ENCODE peak calls at places on chromosomes 4 and X, in seven cellular contexts. B is heart left ventricle, J is lower lobe of right lung, X is A673, Z is pancreas, W is WERI-Rb-1, A is OCI-LY7. M is an unnamed sample.

GRCh38 chrX:54415534-54416350 is 24.5 kb upstream of the TSR2 start:
- DNase-seq in W (no peak), J (no peak), A (peak; percentile 6), B (no peak), Z (no peak), X (no peak), M (no peak)

GRCh38 chrX:123809854-123810375 is 49.9 kb upstream of the XIAP start:
- DNase-seq in A (no peak), Z (no peak), J (no peak), W (no peak), X (no peak), B (no peak), M (no peak)

GRCh38 chrX:153491351-153492152 is 3.2 kb upstream of the BGN start:
- DNase-seq in W (peak; percentile 65), X (peak; percentile 44), J (no peak), A (no peak), Z (no peak), B (no peak), M (no peak)

GRCh38 chr4:148790691-148791090 is 348.5 kb upstream of the NR3C2 start:
- DNase-seq in Z (no peak), B (no peak), A (no peak), W (no peak), J (no peak), X (no peak), M (no peak)

GRCh38 chrX:526295-527224 is 104.0 kb upstream of the SHOX start:
- DNase-seq in J (no peak), B (no peak), X (no peak), Z (no peak), W (no peak), A (no peak), M (no peak)

GRCh38 chrX:21717802-21718201 is 40.1 kb downstream of the SMPX start:
- DNase-seq in Z (no peak), J (no peak), W (no peak), X (no peak), B (no peak), A (no peak), M (no peak)

GRCh38 chrX:6052111-6052745 is 176.4 kb downstream of the NLGN4X start:
- DNase-seq in J (no peak), B (no peak), Z (no peak), X (no peak), A (no peak), W (no peak), M (no peak)

GRCh38 chrX:137432609-137433008 is 133.3 kb upstream of the ZIC3 start:
- DNase-seq in Z (no peak), B (no peak), X (peak; percentile 55), J (no peak), W (no peak), A (peak; percentile 20), M (no peak)

GRCh38 chr4:163249042-163249441 is 82.4 kb upstream of the NAF1 start:
- DNase-seq in B (no peak), Z (no peak), A (no peak), X (no peak), W (no peak), J (no peak), M (no peak)

GRCh38 chr4:41146196-41146595 is 68.1 kb downstream of the APBB2 start:
- DNase-seq in J (no peak), Z (no peak), X (no peak), W (no peak), A (no peak), B (no peak), M (no peak)

GRCh38 chr4:184453402-184454160 is 20.8 kb downstream of the IRF2 start:
- DNase-seq in Z (no peak), X (peak; percentile 84), J (no peak), A (peak; percentile 74), W (no peak), B (no peak), M (no peak)

GRCh38 chrX:153926863-153927685 is 1.0 kb upstream of the ARHGAP4 start:
- DNase-seq in W (peak; percentile 55), Z (peak; percentile 28), A (peak; percentile 91), B (peak; percentile 76), J (peak; percentile 75), X (peak; percentile 86), M (no peak)

GRCh38 chrX:10620121-10620699 is at the start of gene MID1:
- DNase-seq in X (peak; percentile 82), A (no peak), B (peak; percentile 78), Z (peak; percentile 44), J (peak; percentile 64), W (peak; percentile 78), M (peak; percentile 23)

GRCh38 chrX:34638116-34638515 is 19.0 kb downstream of the TMEM47 start:
- DNase-seq in Z (no peak), A (peak; percentile 0), X (peak; percentile 64), J (no peak), W (peak; percentile 9), B (no peak), M (no peak)

GRCh38 chr4:121108557-121108956 is 36.2 kb upstream of the NDNF start:
- DNase-seq in W (peak; percentile 75), J (no peak), X (no peak), Z (peak; percentile 21), A (no peak), B (no peak), M (no peak)

GRCh38 chr4:117064297-117064696 is 21.1 kb downstream of the TRAM1L1 start:
- DNase-seq in A (no peak), B (no peak), Z (no peak), W (no peak), J (no peak), X (no peak), M (no peak)

GRCh38 chrX:70042399-70043371 is 7.1 kb downstream of the AWAT2 start:
- DNase-seq in B (no peak), Z (no peak), X (no peak), W (no peak), A (no peak), J (no peak), M (no peak)

GRCh38 chr4:1169691-1170096 is 2.7 kb downstream of the SPON2 start:
- DNase-seq in Z (no peak), A (no peak), J (peak; percentile 44), X (no peak), B (no peak), W (peak; percentile 57), M (no peak)

GRCh38 chr4:10981611-10982010 is 297.0 kb upstream of the CLNK start:
- DNase-seq in J (no peak), W (no peak), B (no peak), X (no peak), A (no peak), Z (no peak), M (no peak)

GRCh38 chrX:57899064-57899463 is 11.2 kb downstream of the ZXDA start:
- DNase-seq in B (no peak), A (no peak), Z (no peak), J (no peak), X (no peak), W (no peak), M (no peak)

GRCh38 chr4:114780205-114780604 is 181.6 kb downstream of the UGT8 start:
- DNase-seq in X (peak; percentile 85), A (peak; percentile 4), Z (no peak), J (no peak), W (peak; percentile 49), B (no peak), M (no peak)

GRCh38 chr4:87051121-87051713 is 116.4 kb downstream of the AFF1 start:
- DNase-seq in J (no peak), Z (no peak), X (no peak), B (no peak), A (no peak), W (no peak), M (no peak)

GRCh38 chr4:87053802-87054767 is 119.3 kb downstream of the AFF1 start:
- DNase-seq in J (no peak), Z (no peak), X (no peak), A (peak; percentile 18), B (no peak), W (peak; percentile 76), M (no peak)

GRCh38 chr4:87052615-87053014 is 117.8 kb downstream of the AFF1 start:
- DNase-seq in A (no peak), Z (no peak), B (no peak), J (no peak), X (no peak), W (no peak), M (no peak)

GRCh38 chr4:87054900-87055299 is 120.1 kb downstream of the AFF1 start:
- DNase-seq in X (no peak), J (no peak), Z (no peak), W (no peak), A (no peak), B (no peak), M (no peak)

GRCh38 chr4:87053064-87053693 is 118.4 kb downstream of the AFF1 start:
- DNase-seq in Z (no peak), B (no peak), X (no peak), A (no peak), J (no peak), W (no peak), M (no peak)
- H3K27ac ChIP-seq in Z (peak overlapping the region; percentile 74), B (no peak overlapping the region), X (no peak overlapping the region), A (no peak overlapping the region), J (no peak overlapping the region), W (peak overlapping the region; percentile 68), M (peak overlapping the region; percentile 10)

GRCh38 chr4:73703320-73703719 is 37.0 kb upstream of the CXCL8 start:
- DNase-seq in B (no peak), X (no peak), W (no peak), J (no peak), Z (no peak), A (no peak), M (no peak)
- H3K27ac ChIP-seq in B (no peak overlapping the region), X (no peak overlapping the region), W (no peak overlapping the region), J (no peak overlapping the region), Z (no peak overlapping the region), A (no peak overlapping the region), M (no peak overlapping the region)

DNA sequence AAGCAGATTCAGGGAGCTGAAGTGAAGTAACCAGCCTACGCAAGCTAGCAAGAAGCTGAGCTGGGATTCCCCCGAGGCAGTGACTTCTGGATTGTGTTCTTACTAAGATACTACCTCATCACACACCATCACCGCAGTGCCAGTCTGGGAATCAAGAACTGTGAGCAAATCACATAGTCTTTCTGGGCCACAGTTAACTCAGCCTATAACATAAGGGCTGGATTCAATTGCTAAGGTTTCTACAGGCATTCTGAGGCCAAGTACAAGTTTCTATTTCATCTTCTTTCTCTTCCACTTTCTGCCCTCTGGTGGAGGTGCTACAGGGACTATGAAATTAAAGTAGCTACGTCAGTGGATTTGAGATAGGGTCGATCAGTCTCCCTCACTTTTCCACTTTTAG is 1.4 kb upstream of the CORIN start:
- DNase-seq in W (no peak), X (peak; percentile 48), A (peak; percentile 38), B (no peak), J (no peak), Z (no peak), M (no peak)
- H3K27ac ChIP-seq in W (no peak overlapping the region), X (no peak overlapping the region), A (no peak overlapping the region), B (no peak overlapping the region), J (no peak overlapping the region), Z (no peak overlapping the region), M (no peak overlapping the region)

DNA sequence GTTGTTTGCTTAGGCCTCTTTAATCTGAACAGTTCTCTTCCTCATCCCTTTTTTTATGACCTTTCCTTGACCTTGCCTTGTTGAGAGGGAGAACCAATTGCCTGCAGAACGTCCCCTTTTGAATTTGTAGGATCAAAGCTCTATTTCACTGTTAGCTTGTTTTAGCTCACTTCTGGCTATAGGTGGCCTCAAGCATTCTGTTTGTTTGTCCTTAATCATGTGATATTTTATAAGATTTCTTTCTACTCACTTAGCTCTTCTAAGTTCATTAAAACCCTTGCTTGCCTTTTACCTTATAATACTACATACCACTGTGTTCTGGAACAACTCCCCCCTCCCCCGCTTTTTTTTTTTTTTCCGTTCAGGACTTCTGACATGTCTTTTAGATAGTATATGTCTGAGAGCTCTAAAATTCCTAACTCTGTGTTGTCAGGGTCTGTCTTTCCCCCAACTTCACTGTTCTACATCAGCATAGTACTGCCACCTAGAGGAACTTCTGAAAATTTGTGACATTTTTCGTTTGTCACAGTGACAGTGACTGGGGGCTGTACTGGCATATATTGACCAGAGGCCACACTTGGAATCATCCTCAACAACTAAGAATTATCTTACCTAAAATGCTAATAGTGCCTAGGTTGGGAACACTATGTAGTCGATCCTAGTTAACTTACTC is 128.5 kb downstream of the LARP7 start:
- DNase-seq in A (peak; percentile 65), Z (no peak), X (peak; percentile 79), J (no peak), W (no peak), B (no peak), M (no peak)
- H3K27ac ChIP-seq in A (no peak overlapping the region), Z (no peak overlapping the region), X (no peak overlapping the region), J (no peak overlapping the region), W (no peak overlapping the region), B (peak overlapping the region; percentile 31), M (no peak overlapping the region)